ENCODE peak calls at places on chromosomes 12 and 14, in ten cellular contexts. A, E, U, X, F, B, Y, P, T and Q are unnamed samples.

GRCh38 chr14:24338843-24339242 is 948 bp downstream of the RIPK3 start:
- DNase-seq in A (no peak), P (no peak), U (no peak), B (no peak), Y (no peak), F (no peak), X (no peak), T (no peak), E (no peak), Q (no peak)

GRCh38 chr12:108253540-108253939 is 85.6 kb downstream of the CMKLR1 start:
- DNase-seq in X (no peak), Y (no peak), T (no peak), B (no peak), F (no peak), U (no peak), P (no peak), A (peak), E (no peak), Q (no peak)

GRCh38 chr14:22882529-22883190 is 362 bp upstream of the REM2 start:
- DNase-seq in A (peak), P (no peak), U (peak), E (no peak), Y (no peak), T (no peak), F (peak), B (peak), X (peak), Q (no peak)

GRCh38 chr12:92224685-92225331 is 79.2 kb upstream of the BTG1 start:
- DNase-seq in Y (no peak), B (no peak), P (no peak), A (peak), E (no peak), U (no peak), T (no peak), F (peak), X (peak), Q (no peak)

GRCh38 chr12:69412655-69413054 is 53.1 kb downstream of the YEATS4 start:
- DNase-seq in U (no peak), E (no peak), Y (no peak), F (no peak), A (no peak), T (no peak), P (no peak), X (no peak), B (no peak), Q (no peak)

GRCh38 chr12:65825573-65826512 is 1.6 kb downstream of the HMGA2 start:
- DNase-seq in A (peak), P (peak), B (peak), F (no peak), X (no peak), E (peak), Y (peak), T (peak), U (peak), Q (no peak)

GRCh38 chr14:96269359-96269710 is 13.3 kb downstream of the BDKRB1 start:
- DNase-seq in A (no peak), P (no peak), E (no peak), X (no peak), Y (no peak), F (no peak), B (no peak), T (no peak), U (no peak), Q (no peak)

GRCh38 chr12:52037248-52037861 is 13.9 kb upstream of the NR4A1 start:
- DNase-seq in X (no peak), E (peak), T (peak), U (peak), B (no peak), F (no peak), A (peak), Y (peak), P (peak), Q (no peak)

GRCh38 chr12:52828156-52829090 is 5.7 kb downstream of the KRT79 start:
- DNase-seq in Y (no peak), X (no peak), F (no peak), E (no peak), B (no peak), P (no peak), T (no peak), A (no peak), U (no peak), Q (no peak)

GRCh38 chr14:64746298-64747250 is 42.4 kb downstream of the PLEKHG3 start:
- DNase-seq in E (no peak), Y (peak), F (no peak), P (no peak), X (no peak), U (no peak), A (no peak), B (no peak), T (no peak), Q (no peak)

GRCh38 chr12:58302487-58303011 is 361.2 kb downstream of the ATP23 start:
- DNase-seq in A (no peak), F (no peak), X (no peak), E (no peak), Y (no peak), P (no peak), T (no peak), U (peak), B (no peak), Q (no peak)

GRCh38 chr14:49692895-49693737 is at the start of gene KLHDC1:
- DNase-seq in E (peak), F (peak), U (peak), B (peak), X (peak), P (peak), Y (peak), T (peak), A (peak), Q (peak)

GRCh38 chr12:118377891-118378470 is 1.6 kb downstream of the SUDS3 start:
- DNase-seq in U (peak), F (peak), Y (no peak), E (peak), P (peak), T (peak), A (peak), B (peak), X (peak), Q (peak)

GRCh38 chr14:71515520-71515919 is 416.7 kb upstream of the RGS6 start:
- DNase-seq in U (no peak), E (no peak), Y (no peak), A (no peak), P (no peak), B (no peak), F (no peak), T (no peak), X (no peak), Q (no peak)

GRCh38 chr14:104942586-104942985 is 17.9 kb downstream of the PLD4 start:
- DNase-seq in P (no peak), X (no peak), U (peak), Y (no peak), B (no peak), F (no peak), A (no peak), T (no peak), E (no peak), Q (no peak)

GRCh38 chr12:56346663-56347062 is 8.0 kb downstream of the IL23A start:
- DNase-seq in F (no peak), T (no peak), P (no peak), X (no peak), U (peak), E (no peak), Y (no peak), B (no peak), A (no peak), Q (no peak)

GRCh38 chr12:65139389-65139788 is 18.3 kb upstream of the WIF1 start:
- DNase-seq in X (no peak), P (no peak), T (no peak), E (no peak), F (no peak), B (no peak), A (no peak), U (no peak), Y (no peak), Q (no peak)

GRCh38 chr12:119682635-119683340 is 14.9 kb downstream of the PRKAB1 start:
- DNase-seq in F (no peak), X (no peak), Y (no peak), P (no peak), E (no peak), U (peak), A (no peak), B (no peak), T (no peak), Q (no peak)

GRCh38 chr14:106044949-106045596 is 518.7 kb downstream of the TMEM121 start:
- DNase-seq in T (peak), F (no peak), Y (no peak), E (no peak), P (peak), A (peak), U (peak), X (no peak), B (no peak), Q (no peak)

GRCh38 chr12:107847830-107848229 is 73.3 kb downstream of the ASCL4 start:
- DNase-seq in E (no peak), T (no peak), A (no peak), F (peak), B (no peak), U (no peak), X (no peak), P (no peak), Y (no peak), Q (no peak)

GRCh38 chr12:108559748-108560147 is 1.2 kb downstream of the SART3 start:
- DNase-seq in A (no peak), F (no peak), P (no peak), Y (no peak), X (no peak), B (no peak), U (no peak), T (no peak), E (no peak), Q (no peak)

GRCh38 chr12:110846615-110847566 is at the start of gene CCDC63:
- DNase-seq in A (peak), B (peak), P (peak), Y (peak), U (peak), T (peak), F (no peak), X (no peak), E (peak), Q (peak)
- TF ChIP-seq CTCF in A (peak), B (peak), P (peak), Y (peak), U (peak), T (peak), F (no peak), X (no peak), E (no peak), Q (no peak)

DNA sequence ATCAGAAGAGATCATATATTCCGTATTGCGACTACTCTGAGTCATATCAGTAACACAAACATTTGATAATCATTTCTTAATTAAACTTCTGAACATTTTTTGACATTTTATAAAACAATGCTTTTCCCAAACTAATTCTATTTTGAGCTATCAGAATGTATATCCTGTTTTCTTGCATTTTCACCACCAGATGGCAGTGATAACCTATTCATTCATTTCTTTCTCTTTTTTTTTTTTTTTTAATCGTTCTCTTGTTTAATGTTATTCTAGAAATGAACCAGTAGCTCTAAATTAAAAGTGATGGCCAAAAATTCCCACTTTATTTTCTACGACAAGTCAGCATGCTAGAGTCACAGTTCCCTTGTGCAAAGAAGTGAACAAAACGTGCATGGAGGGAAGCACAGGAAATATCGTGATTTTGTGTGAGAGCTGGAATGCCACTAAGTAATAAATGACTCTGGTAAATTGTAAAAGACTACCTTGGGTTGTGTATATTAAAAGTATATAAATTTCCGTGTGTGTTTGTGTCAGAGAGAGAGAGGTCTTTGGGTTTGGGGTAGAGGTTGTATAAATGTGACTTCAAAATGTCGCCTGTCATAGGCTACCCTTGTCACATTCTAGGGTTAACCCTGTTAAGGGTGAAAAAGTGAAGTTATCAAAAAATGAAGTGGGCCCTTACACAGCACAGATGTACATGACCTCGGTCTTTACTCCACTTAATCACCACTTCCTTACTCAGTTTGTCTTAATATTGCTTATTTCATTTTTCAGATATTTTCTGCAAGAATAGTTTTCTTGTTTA is 40.4 kb upstream of the LDHB start:
- DNase-seq in P (no peak), X (peak), Y (no peak), U (no peak), B (no peak), F (no peak), E (no peak), A (peak), T (no peak), Q (no peak)
- TF ChIP-seq CTCF in P (peak), X (peak), Y (peak), U (no peak), B (peak), F (peak), E (peak), A (peak), T (peak), Q (no peak)

GRCh38 chr12:39440781-39441180 is 2.1 kb downstream of the KIF21A start:
- DNase-seq in E (no peak), X (no peak), P (no peak), T (no peak), B (no peak), F (no peak), U (no peak), A (no peak), Y (no peak), Q (no peak)

GRCh38 chr12:39443704-39444234 is 849 bp upstream of the KIF21A start:
- DNase-seq in E (no peak), P (no peak), U (no peak), T (no peak), F (no peak), B (no peak), X (peak), Y (no peak), A (no peak), Q (no peak)

GRCh38 chr12:39441189-39441962 is 1.5 kb downstream of the KIF21A start:
- DNase-seq in B (no peak), Y (no peak), F (no peak), A (no peak), E (no peak), T (no peak), X (no peak), U (no peak), P (no peak), Q (no peak)

GRCh38 chr12:39441963-39442894 is 691 bp downstream of the KIF21A start:
- DNase-seq in B (peak), A (peak), Y (peak), U (peak), P (peak), T (peak), X (peak), F (peak), E (peak), Q (no peak)

DNA sequence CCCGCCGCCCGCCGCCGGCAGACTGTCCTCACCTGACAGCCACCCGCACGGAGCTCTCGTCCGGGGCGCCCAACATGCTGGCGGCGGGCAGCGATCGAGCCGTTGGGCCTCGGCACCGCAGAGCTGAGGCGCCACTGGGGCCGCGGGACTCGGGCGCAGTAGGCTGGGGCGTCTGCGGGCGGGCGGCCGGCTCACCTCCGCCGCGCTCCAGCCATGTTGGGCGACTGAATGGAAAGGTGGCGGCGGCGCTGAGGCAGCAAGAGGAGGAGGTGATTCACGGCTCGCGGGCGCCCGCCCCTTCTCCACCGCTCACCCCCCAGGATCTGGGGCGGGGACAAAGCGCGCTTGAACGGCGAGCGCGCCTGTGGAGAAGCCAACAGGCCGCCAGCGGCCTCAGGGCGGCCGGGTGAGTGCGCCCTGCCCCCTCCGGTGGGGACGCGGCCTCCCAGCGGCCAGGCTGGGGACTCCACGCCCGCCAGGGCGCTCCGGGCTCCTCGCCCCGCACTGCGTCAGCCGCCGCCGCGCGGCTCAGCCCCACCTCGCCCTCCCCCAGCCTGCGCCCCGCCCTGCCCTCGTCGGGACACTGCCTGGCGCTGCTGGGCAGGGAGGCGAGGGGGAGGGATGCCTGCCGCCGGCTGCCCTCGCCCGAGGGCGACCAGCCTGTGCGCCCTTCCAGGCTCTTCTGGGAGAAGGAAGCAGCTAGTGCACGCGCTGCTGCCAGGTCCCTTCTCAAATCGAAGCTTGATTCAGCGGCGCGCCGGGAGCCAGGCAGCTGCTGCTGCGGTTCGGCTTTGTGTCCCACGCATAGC is at the start of gene KIF21A:
- DNase-seq in E (peak), U (peak), Y (peak), X (peak), T (peak), F (peak), P (peak), A (peak), B (peak), Q (peak)
- TF ChIP-seq CTCF in E (peak), U (peak), Y (peak), X (peak), T (peak), F (peak), P (peak), A (peak), B (peak), Q (peak)

GRCh38 chr12:76080729-76081415 is 3.6 kb downstream of the NAP1L1 start:
- DNase-seq in P (no peak), T (no peak), X (no peak), B (no peak), E (no peak), A (peak), Y (no peak), F (no peak), U (peak), Q (no peak)
- TF ChIP-seq CTCF in P (no peak), T (no peak), X (peak), B (peak), E (no peak), A (peak), Y (no peak), F (no peak), U (peak), Q (no peak)